ENCODE peak calls at places on chromosomes 6 and 20, in nine cellular contexts. V is adrenal gland, W is body of pancreas, D is tibial nerve, P is H1, H is erythroblast, G is endothelial cell of umbilical vein, F is lower leg skin, J is HCT116. E is an unnamed sample.

GRCh38 chr6:145345094-145345493 is 390.2 kb downstream of the EPM2A start:
- DNase-seq in F (no peak), W (no peak), D (no peak), J (no peak), V (no peak), P (no peak), H (no peak), G (no peak), E (no peak)

GRCh38 chr20:10927936-10928860 is 254.4 kb upstream of the JAG1 start:
- DNase-seq in P (no peak), W (no peak), J (no peak), V (no peak), F (no peak), D (no peak), G (peak), H (no peak), E (no peak)

GRCh38 chr6:136036601-136037000 is 185.1 kb downstream of the PDE7B start:
- DNase-seq in P (no peak), W (no peak), F (no peak), G (peak), H (no peak), J (no peak), V (no peak), D (no peak), E (no peak)

GRCh38 chr20:57326667-57327455 is 2.7 kb upstream of the SPO11 start:
- DNase-seq in V (no peak), W (no peak), P (peak), F (peak), G (no peak), D (no peak), H (no peak), J (peak), E (no peak)

GRCh38 chr20:52971498-52972189 is 514 bp upstream of the TSHZ2 start:
- DNase-seq in G (no peak), P (no peak), F (peak), J (no peak), W (no peak), V (peak), H (no peak), D (no peak), E (no peak)

GRCh38 chr20:57467742-57468141 is 57.2 kb downstream of the CTCFL start:
- DNase-seq in G (no peak), V (no peak), W (no peak), J (no peak), P (no peak), F (no peak), H (no peak), D (no peak), E (no peak)

GRCh38 chr6:79498842-79499241 is 38.4 kb downstream of the LCA5 start:
- DNase-seq in P (no peak), H (no peak), V (no peak), D (no peak), W (no peak), J (no peak), F (no peak), G (no peak), E (no peak)

GRCh38 chr20:25310921-25311728 is 63.2 kb downstream of the PYGB start:
- DNase-seq in W (peak), D (peak), V (no peak), G (no peak), F (peak), P (no peak), J (no peak), H (no peak), E (peak)

GRCh38 chr6:20876016-20876415 is 341.8 kb downstream of the CDKAL1 start:
- DNase-seq in J (no peak), D (no peak), H (peak), P (no peak), W (no peak), V (no peak), F (no peak), G (peak), E (peak)

GRCh38 chr20:23061713-23062561 is 12.5 kb upstream of the THBD start:
- DNase-seq in J (no peak), P (peak), G (peak), F (no peak), D (no peak), H (peak), V (peak), W (peak), E (peak)

GRCh38 chr6:133317704-133318103 is 76.5 kb downstream of the EYA4 start:
- DNase-seq in P (no peak), J (no peak), G (no peak), V (no peak), H (no peak), W (no peak), D (no peak), F (no peak), E (no peak)

GRCh38 chr6:39824030-39824926 is 32.1 kb downstream of the DAAM2 start:
- DNase-seq in G (no peak), V (no peak), D (no peak), W (no peak), F (no peak), H (no peak), P (no peak), J (no peak), E (no peak)

GRCh38 chr20:62910777-62911497 is 15.4 kb downstream of the DIDO1 start:
- DNase-seq in G (no peak), W (no peak), D (no peak), J (no peak), V (no peak), F (no peak), P (no peak), H (no peak), E (no peak)
- TF ChIP-seq POLR2A in G (no peak), W (no peak), D (no peak), J (no peak), V (no peak), F (no peak), P (no peak), H (no peak), E (no peak)

GRCh38 chr6:28336284-28337024 is 506 bp upstream of the ZSCAN31 start:
- DNase-seq in F (no peak), D (peak), J (no peak), W (peak), V (peak), G (no peak), H (peak), P (no peak), E (no peak)

GRCh38 chr6:28337103-28337520 is 1.2 kb upstream of the ZSCAN31 start:
- DNase-seq in J (no peak), H (peak), G (no peak), F (no peak), V (no peak), P (no peak), W (no peak), D (no peak), E (no peak)

GRCh38 chr6:28335040-28335563 is 846 bp downstream of the ZSCAN31 start:
- DNase-seq in P (no peak), V (no peak), F (no peak), G (no peak), J (no peak), W (no peak), D (no peak), H (peak), E (no peak)

GRCh38 chr6:28334272-28335039 is 1.5 kb downstream of the ZSCAN31 start:
- DNase-seq in J (no peak), F (no peak), H (no peak), P (no peak), W (no peak), D (no peak), G (no peak), V (no peak), E (no peak)

DNA sequence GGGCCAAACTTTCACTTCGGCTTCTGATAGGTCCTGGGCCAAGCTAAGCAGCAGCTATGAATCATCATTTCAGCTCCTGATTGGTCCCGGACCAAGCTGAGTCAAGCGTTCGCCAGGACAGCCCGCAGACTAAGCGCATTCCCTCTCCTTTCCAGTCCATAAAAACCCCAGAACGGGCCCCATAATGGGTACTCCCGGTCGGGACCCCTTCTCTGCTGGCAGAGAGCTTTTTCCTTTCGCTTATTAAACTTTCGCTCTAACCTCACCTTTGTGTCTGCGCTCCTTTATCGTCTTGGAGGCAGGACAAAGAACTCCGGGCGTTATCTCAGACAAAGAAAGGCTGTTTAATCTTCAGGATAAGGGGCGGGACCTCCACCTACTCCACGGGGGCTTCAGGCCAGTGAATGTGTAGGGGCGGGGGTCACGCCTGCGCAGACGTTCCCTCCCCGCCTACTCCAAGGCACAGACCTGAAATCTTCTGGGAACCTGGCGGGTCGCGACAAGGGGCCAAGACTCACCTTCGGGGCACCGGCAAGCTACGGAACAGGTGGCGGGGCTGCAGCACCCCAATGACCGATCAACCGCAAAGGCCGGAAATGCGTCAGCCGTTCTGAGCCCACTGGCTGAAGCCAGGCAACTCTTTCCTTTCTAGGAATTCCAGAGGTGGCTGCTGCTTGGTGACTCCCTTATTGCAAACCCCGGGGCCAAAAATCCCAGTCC is at the start of gene ZSCAN31:
- DNase-seq in P (peak), V (peak), W (peak), H (peak), D (peak), J (peak), F (peak), G (peak), E (peak)
- TF ChIP-seq POLR2A in P (peak), V (peak), W (peak), H (peak), D (peak), J (peak), F (no peak), G (peak), E (peak)

GRCh38 chr6:47715782-47716181 is 17.4 kb downstream of the ADGRF4 start:
- DNase-seq in F (no peak), W (no peak), H (no peak), G (no peak), V (no peak), D (no peak), P (no peak), J (no peak), E (no peak)

GRCh38 chr6:47722178-47722577 is 23.8 kb downstream of the ADGRF4 start:
- DNase-seq in H (no peak), F (no peak), D (no peak), W (no peak), J (no peak), G (no peak), P (no peak), V (no peak), E (no peak)

GRCh38 chr6:47721189-47721588 is 22.8 kb downstream of the ADGRF4 start:
- DNase-seq in G (no peak), P (no peak), F (no peak), V (no peak), W (no peak), J (no peak), H (no peak), D (no peak), E (no peak)

GRCh38 chr6:47716207-47716606 is 17.8 kb downstream of the ADGRF4 start:
- DNase-seq in P (no peak), J (no peak), H (no peak), F (no peak), V (no peak), D (no peak), G (no peak), W (no peak), E (no peak)

DNA sequence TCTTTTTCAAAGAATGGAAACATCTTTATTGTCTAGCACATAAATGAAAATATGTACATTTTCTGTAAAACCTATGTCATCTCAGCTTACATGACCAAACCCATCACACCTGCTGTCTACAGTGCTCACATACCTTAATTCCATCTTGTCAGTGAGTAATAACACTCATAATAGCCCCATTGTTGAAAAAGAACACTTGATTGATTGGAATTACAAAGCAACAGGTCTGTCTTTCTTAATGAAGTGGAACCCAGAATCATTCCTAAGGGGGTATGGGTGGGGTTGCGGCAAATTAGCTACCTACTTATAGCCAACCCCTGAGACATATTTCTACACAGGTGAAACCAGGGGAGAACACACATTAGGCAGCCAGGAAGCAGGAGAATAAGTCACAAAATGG is 20.2 kb downstream of the ADGRF4 start:
- DNase-seq in D (no peak), V (no peak), H (no peak), P (no peak), W (no peak), G (no peak), F (no peak), J (no peak), E (no peak)
- TF ChIP-seq POLR2A in D (no peak), V (no peak), H (no peak), P (no peak), W (no peak), G (no peak), F (no peak), J (no peak), E (no peak)

GRCh38 chr6:164523060-164523459 is 786.3 kb downstream of the C6orf118 start:
- DNase-seq in V (no peak), D (no peak), F (no peak), W (no peak), H (no peak), G (no peak), P (no peak), J (no peak), E (no peak)
- TF ChIP-seq POLR2A in V (no peak), D (no peak), F (no peak), W (no peak), H (no peak), G (no peak), P (no peak), J (no peak), E (no peak)

DNA sequence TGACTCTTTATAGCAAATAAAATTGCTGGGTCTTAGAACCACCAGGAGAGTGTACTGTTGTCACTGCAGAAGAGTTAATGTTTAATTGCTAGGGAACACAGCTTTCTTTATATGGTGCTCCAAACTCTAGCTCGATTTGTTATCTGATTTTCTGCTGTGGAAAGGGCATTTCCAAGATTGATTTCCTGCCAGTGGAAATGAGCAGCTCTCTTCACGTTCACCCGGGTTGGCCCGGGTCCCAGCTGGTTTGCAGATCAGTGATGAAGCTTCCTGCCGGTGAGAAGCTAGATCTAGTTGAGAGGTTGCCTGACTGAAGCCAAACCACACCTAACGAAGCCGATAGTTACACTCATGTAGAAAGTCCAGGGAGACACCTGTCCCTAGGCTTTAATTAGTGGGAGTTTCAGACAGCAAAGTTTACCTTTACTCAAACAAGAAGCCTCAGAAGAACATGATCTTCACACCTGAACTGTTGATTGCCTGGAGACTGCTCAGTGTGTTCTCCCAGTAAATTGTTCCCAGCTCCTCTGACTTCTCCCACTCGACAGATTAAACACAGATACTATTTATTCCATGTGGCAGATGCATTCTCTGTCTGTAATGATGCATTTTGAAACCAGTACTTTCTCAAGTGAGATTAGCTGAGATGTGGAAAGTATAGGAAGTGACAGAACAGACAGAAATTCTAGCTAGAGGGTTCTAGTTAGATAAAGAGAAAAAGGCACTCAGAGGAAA is 27.8 kb downstream of the PAQR8 start:
- DNase-seq in D (no peak), G (peak), H (no peak), V (peak), W (peak), F (no peak), P (no peak), J (peak), E (no peak)
- TF ChIP-seq POLR2A in D (no peak), G (no peak), H (no peak), V (no peak), W (no peak), F (no peak), P (no peak), J (no peak), E (no peak)